ENCODE peak calls at places on chromosomes 2 and 18, in four cellular contexts. One of them, this sample, is unnamed.

GRCh38 chr2:135890830-135891229 is 14.6 kb upstream of the MCM6 start:
- DNase-seq in HTR-8/SVneo: no peak
- DNase-seq in CD8-positive, alpha-beta T cell: no peak
- DNase-seq in naive thymus-derived CD4-positive, alpha-beta T cell: no peak
- DNase-seq in this sample: no peak

GRCh38 chr2:157173740-157174184 is 83.7 kb upstream of the GALNT5 start:
- DNase-seq in HTR-8/SVneo: peak; percentile 82
- DNase-seq in CD8-positive, alpha-beta T cell: no peak
- DNase-seq in naive thymus-derived CD4-positive, alpha-beta T cell: no peak
- DNase-seq in this sample: no peak

GRCh38 chr2:162155093-162155492 is 3.0 kb upstream of the GCG start:
- DNase-seq in HTR-8/SVneo: no peak
- DNase-seq in CD8-positive, alpha-beta T cell: no peak
- DNase-seq in naive thymus-derived CD4-positive, alpha-beta T cell: no peak
- DNase-seq in this sample: no peak

GRCh38 chr2:99867690-99868089 is 274.7 kb downstream of the AFF3 start:
- DNase-seq in HTR-8/SVneo: peak; percentile 63
- DNase-seq in CD8-positive, alpha-beta T cell: no peak
- DNase-seq in naive thymus-derived CD4-positive, alpha-beta T cell: no peak
- DNase-seq in this sample: no peak

GRCh38 chr18:26405190-26405781 is 143.1 kb downstream of the KCTD1 start:
- DNase-seq in HTR-8/SVneo: peak; percentile 41
- DNase-seq in CD8-positive, alpha-beta T cell: no peak
- DNase-seq in naive thymus-derived CD4-positive, alpha-beta T cell: no peak
- DNase-seq in this sample: peak; percentile 21

GRCh38 chr18:58117685-58118403 is 73.8 kb downstream of the NEDD4L start:
- DNase-seq in HTR-8/SVneo: peak; percentile 15
- DNase-seq in CD8-positive, alpha-beta T cell: no peak
- DNase-seq in naive thymus-derived CD4-positive, alpha-beta T cell: no peak
- DNase-seq in this sample: no peak

GRCh38 chr18:79954791-79955190 is 3.3 kb upstream of the SLC66A2 start:
- DNase-seq in HTR-8/SVneo: no peak
- DNase-seq in CD8-positive, alpha-beta T cell: no peak
- DNase-seq in naive thymus-derived CD4-positive, alpha-beta T cell: no peak
- DNase-seq in this sample: no peak

GRCh38 chr2:163734911-163735691 is 707 bp downstream of the FIGN start:
- DNase-seq in HTR-8/SVneo: no peak
- DNase-seq in CD8-positive, alpha-beta T cell: no peak
- DNase-seq in naive thymus-derived CD4-positive, alpha-beta T cell: no peak
- DNase-seq in this sample: no peak

GRCh38 chr2:226839960-226840359 is 4.1 kb downstream of the RHBDD1 start:
- DNase-seq in HTR-8/SVneo: no peak
- DNase-seq in CD8-positive, alpha-beta T cell: no peak
- DNase-seq in naive thymus-derived CD4-positive, alpha-beta T cell: no peak
- DNase-seq in this sample: no peak

GRCh38 chr18:79458131-79458838 is 62.6 kb downstream of the NFATC1 start:
- DNase-seq in HTR-8/SVneo: peak; percentile 74
- DNase-seq in CD8-positive, alpha-beta T cell: no peak
- DNase-seq in naive thymus-derived CD4-positive, alpha-beta T cell: no peak
- DNase-seq in this sample: no peak

GRCh38 chr2:213279961-213280360 is 4.3 kb upstream of the SPAG16 start:
- DNase-seq in HTR-8/SVneo: no peak
- DNase-seq in CD8-positive, alpha-beta T cell: no peak
- DNase-seq in naive thymus-derived CD4-positive, alpha-beta T cell: no peak
- DNase-seq in this sample: no peak

GRCh38 chr18:59783138-59783537 is 85.9 kb upstream of the CCBE1 start:
- DNase-seq in HTR-8/SVneo: peak; percentile 51
- DNase-seq in CD8-positive, alpha-beta T cell: no peak
- DNase-seq in naive thymus-derived CD4-positive, alpha-beta T cell: no peak
- DNase-seq in this sample: no peak

GRCh38 chr18:54742120-54742519 is 86.2 kb upstream of the RAB27B start:
- DNase-seq in HTR-8/SVneo: no peak
- DNase-seq in CD8-positive, alpha-beta T cell: no peak
- DNase-seq in naive thymus-derived CD4-positive, alpha-beta T cell: no peak
- DNase-seq in this sample: no peak

GRCh38 chr18:3447035-3447894 is 2.7 kb upstream of the TGIF1 start:
- DNase-seq in HTR-8/SVneo: no peak
- DNase-seq in CD8-positive, alpha-beta T cell: no peak
- DNase-seq in naive thymus-derived CD4-positive, alpha-beta T cell: no peak
- DNase-seq in this sample: peak; percentile 38

GRCh38 chr2:143282684-143283083 is 153.5 kb downstream of the ARHGAP15 start:
- DNase-seq in HTR-8/SVneo: no peak
- DNase-seq in CD8-positive, alpha-beta T cell: no peak
- DNase-seq in naive thymus-derived CD4-positive, alpha-beta T cell: no peak
- DNase-seq in this sample: no peak

GRCh38 chr2:193907561-193907960 is 1712.8 kb upstream of the TMEFF2 start:
- DNase-seq in HTR-8/SVneo: no peak
- DNase-seq in CD8-positive, alpha-beta T cell: no peak
- DNase-seq in naive thymus-derived CD4-positive, alpha-beta T cell: no peak
- DNase-seq in this sample: no peak

GRCh38 chr18:54162431-54162830 is 62.0 kb downstream of the MBD2 start:
- DNase-seq in HTR-8/SVneo: peak; percentile 26
- DNase-seq in CD8-positive, alpha-beta T cell: no peak
- DNase-seq in naive thymus-derived CD4-positive, alpha-beta T cell: no peak
- DNase-seq in this sample: no peak

GRCh38 chr2:27723372-27724144 is 48.0 kb upstream of the MRPL33 start:
- DNase-seq in HTR-8/SVneo: peak; percentile 82
- DNase-seq in CD8-positive, alpha-beta T cell: no peak
- DNase-seq in naive thymus-derived CD4-positive, alpha-beta T cell: no peak
- DNase-seq in this sample: peak; percentile 53

GRCh38 chr2:160105366-160105765 is 43.0 kb upstream of the PLA2R1 start:
- DNase-seq in HTR-8/SVneo: no peak
- DNase-seq in CD8-positive, alpha-beta T cell: no peak
- DNase-seq in naive thymus-derived CD4-positive, alpha-beta T cell: no peak
- DNase-seq in this sample: no peak

GRCh38 chr2:191786694-191787093 is 60.2 kb downstream of the CAVIN2 start:
- DNase-seq in HTR-8/SVneo: no peak
- DNase-seq in CD8-positive, alpha-beta T cell: no peak
- DNase-seq in naive thymus-derived CD4-positive, alpha-beta T cell: no peak
- DNase-seq in this sample: no peak

GRCh38 chr2:61134141-61134540 is 27.8 kb upstream of the C2orf74 start:
- DNase-seq in HTR-8/SVneo: no peak
- DNase-seq in CD8-positive, alpha-beta T cell: no peak
- DNase-seq in naive thymus-derived CD4-positive, alpha-beta T cell: no peak
- DNase-seq in this sample: no peak

GRCh38 chr2:132256251-132256902 is 94.6 kb upstream of the ANKRD30BL start:
- DNase-seq in HTR-8/SVneo: no peak
- DNase-seq in CD8-positive, alpha-beta T cell: no peak
- DNase-seq in naive thymus-derived CD4-positive, alpha-beta T cell: no peak
- DNase-seq in this sample: no peak

GRCh38 chr2:103859238-103859637 is 994.7 kb upstream of the POU3F3 start:
- DNase-seq in HTR-8/SVneo: no peak
- DNase-seq in CD8-positive, alpha-beta T cell: no peak
- DNase-seq in naive thymus-derived CD4-positive, alpha-beta T cell: no peak
- DNase-seq in this sample: no peak

GRCh38 chr2:198916548-198916947 is 541.2 kb downstream of the SATB2 start:
- DNase-seq in HTR-8/SVneo: no peak
- DNase-seq in CD8-positive, alpha-beta T cell: no peak
- DNase-seq in naive thymus-derived CD4-positive, alpha-beta T cell: no peak
- DNase-seq in this sample: no peak

GRCh38 chr18:79537758-79538157 is 141.8 kb upstream of the CTDP1 start:
- DNase-seq in HTR-8/SVneo: no peak
- DNase-seq in CD8-positive, alpha-beta T cell: no peak
- DNase-seq in naive thymus-derived CD4-positive, alpha-beta T cell: no peak
- DNase-seq in this sample: no peak

GRCh38 chr2:241064802-241065354 is 37.2 kb downstream of the MTERF4 start:
- DNase-seq in HTR-8/SVneo: no peak
- DNase-seq in CD8-positive, alpha-beta T cell: no peak
- DNase-seq in naive thymus-derived CD4-positive, alpha-beta T cell: no peak
- DNase-seq in this sample: no peak

GRCh38 chr2:240358080-240358479 is 77.4 kb upstream of the GPC1 start:
- DNase-seq in HTR-8/SVneo: no peak
- DNase-seq in CD8-positive, alpha-beta T cell: no peak
- DNase-seq in naive thymus-derived CD4-positive, alpha-beta T cell: no peak
- DNase-seq in this sample: no peak

GRCh38 chr18:37689841-37690240 is 124.2 kb upstream of the CELF4 start:
- DNase-seq in HTR-8/SVneo: no peak
- DNase-seq in CD8-positive, alpha-beta T cell: no peak
- DNase-seq in naive thymus-derived CD4-positive, alpha-beta T cell: no peak
- DNase-seq in this sample: no peak

GRCh38 chr18:57533901-57534300 is 52.6 kb downstream of the FECH start:
- DNase-seq in HTR-8/SVneo: no peak
- DNase-seq in CD8-positive, alpha-beta T cell: no peak
- DNase-seq in naive thymus-derived CD4-positive, alpha-beta T cell: no peak
- DNase-seq in this sample: no peak

GRCh38 chr2:190554357-190555006 is 20.0 kb upstream of the NEMP2 start:
- DNase-seq in HTR-8/SVneo: no peak
- DNase-seq in CD8-positive, alpha-beta T cell: no peak
- DNase-seq in naive thymus-derived CD4-positive, alpha-beta T cell: no peak
- DNase-seq in this sample: no peak

GRCh38 chr18:61823595-61823994 is 69.2 kb downstream of the RNF152 start:
- DNase-seq in HTR-8/SVneo: no peak
- DNase-seq in CD8-positive, alpha-beta T cell: no peak
- DNase-seq in naive thymus-derived CD4-positive, alpha-beta T cell: no peak
- DNase-seq in this sample: no peak

GRCh38 chr2:206275274-206276160 is 1.1 kb downstream of the ZDBF2 start:
- DNase-seq in HTR-8/SVneo: peak; percentile 30
- DNase-seq in CD8-positive, alpha-beta T cell: no peak
- DNase-seq in naive thymus-derived CD4-positive, alpha-beta T cell: peak; percentile 42
- DNase-seq in this sample: no peak

GRCh38 chr18:57803119-57803969 is at the start of gene ATP8B1:
- DNase-seq in HTR-8/SVneo: peak; percentile 40
- DNase-seq in CD8-positive, alpha-beta T cell: no peak
- DNase-seq in naive thymus-derived CD4-positive, alpha-beta T cell: no peak
- DNase-seq in this sample: no peak